ENCODE peak calls at places on chromosomes 11 and 22, in four cellular contexts. V is tibial artery; T is CD8-positive, alpha-beta T cell; O is lower lobe of right lung. E is an unnamed sample.

GRCh38 chr11:58493676-58494075 is 14.2 kb downstream of the OR5B21 start:
- DNase-seq in V (no peak), T (no peak), O (no peak), E (no peak)

GRCh38 chr11:76596652-76597051 is 73.9 kb downstream of the LRRC32 start:
- DNase-seq in V (no peak), T (no peak), O (no peak), E (no peak)

GRCh38 chr11:129968611-129969419 is 33.8 kb downstream of the PRDM10 start:
- DNase-seq in V (no peak), T (no peak), O (no peak), E (no peak)

GRCh38 chr22:47001288-47001687 is 238.8 kb downstream of the TBC1D22A start:
- DNase-seq in V (no peak), T (no peak), O (no peak), E (peak; percentile 59)

GRCh38 chr11:221539-221938 is 14.0 kb downstream of the RIC8A start:
- DNase-seq in V (no peak), T (no peak), O (no peak), E (no peak)

GRCh38 chr22:18000441-18001039 is 23.8 kb downstream of the MICAL3 start:
- DNase-seq in V (peak; percentile 69), T (no peak), O (no peak), E (peak; percentile 32)

GRCh38 chr22:43481528-43482309 is 69.9 kb downstream of the MPPED1 start:
- DNase-seq in V (no peak), T (no peak), O (no peak), E (peak; percentile 1)

GRCh38 chr11:61155312-61155711 is 5.9 kb downstream of the VPS37C start:
- DNase-seq in V (peak; percentile 16), T (no peak), O (no peak), E (no peak)

GRCh38 chr22:40463017-40463631 is 92.7 kb downstream of the SGSM3 start:
- DNase-seq in V (no peak), T (peak; percentile 39), O (no peak), E (peak; percentile 35)

GRCh38 chr11:14117632-14118031 is 155.1 kb downstream of the SPON1 start:
- DNase-seq in V (no peak), T (no peak), O (no peak), E (no peak)

GRCh38 chr11:45722144-45722543 is 56.7 kb upstream of the CHST1 start:
- DNase-seq in V (no peak), T (no peak), O (no peak), E (no peak)

GRCh38 chr11:123072279-123072678 is 10.3 kb upstream of the HSPA8 start:
- DNase-seq in V (no peak), T (no peak), O (no peak), E (no peak)

GRCh38 chr22:33492210-33492651 is 428.0 kb downstream of the LARGE1 start:
- DNase-seq in V (no peak), T (no peak), O (no peak), E (no peak)

GRCh38 chr11:119594639-119595249 is 134.3 kb downstream of the NECTIN1 start:
- DNase-seq in V (no peak), T (no peak), O (no peak), E (no peak)

GRCh38 chr22:32644252-32645100 is 157.0 kb upstream of the TIMP3 start:
- DNase-seq in V (peak; percentile 77), T (peak; percentile 10), O (peak; percentile 73), E (peak; percentile 81)

GRCh38 chr11:130527648-130528300 is 79.3 kb downstream of the ADAMTS15 start:
- DNase-seq in V (no peak), T (no peak), O (no peak), E (no peak)

GRCh38 chr22:31584804-31585160 is 77.2 kb downstream of the PISD start:
- DNase-seq in V (no peak), T (no peak), O (no peak), E (no peak)

GRCh38 chr11:104918113-104918824 is 20.0 kb upstream of the CASP12 start:
- DNase-seq in V (no peak), T (no peak), O (no peak), E (peak; percentile 39)

GRCh38 chr11:100778386-100778785 is 91.3 kb downstream of the ARHGAP42 start:
- DNase-seq in V (no peak), T (no peak), O (no peak), E (no peak)

GRCh38 chr11:61855939-61856730 is 28.0 kb downstream of the FADS2 start:
- DNase-seq in V (no peak), T (no peak), O (no peak), E (no peak)

GRCh38 chr11:64728757-64729365 is 5.9 kb upstream of the NRXN2 start:
- DNase-seq in V (no peak), T (no peak), O (no peak), E (no peak)

GRCh38 chr11:100789500-100789899 is 102.4 kb downstream of the ARHGAP42 start:
- DNase-seq in V (no peak), T (no peak), O (no peak), E (no peak)

GRCh38 chr11:45388472-45388871 is 102.3 kb upstream of the SYT13 start:
- DNase-seq in V (no peak), T (no peak), O (no peak), E (no peak)

GRCh38 chr22:36770116-36770945 is 5.6 kb downstream of the IFT27 start:
- DNase-seq in V (peak; percentile 59), T (no peak), O (no peak), E (no peak)

GRCh38 chr11:68689737-68690625 is 5.6 kb downstream of the GAL start:
- DNase-seq in V (no peak), T (no peak), O (no peak), E (no peak)

GRCh38 chr11:94539420-94539819 is 4.3 kb upstream of the FUT4 start:
- DNase-seq in V (no peak), T (no peak), O (no peak), E (no peak)

GRCh38 chr11:130197386-130198035 is 37.9 kb downstream of the ST14 start:
- DNase-seq in V (no peak), T (no peak), O (no peak), E (no peak)

GRCh38 chr22:41367680-41368542 is 13.8 kb upstream of the TEF start:
- DNase-seq in V (peak; percentile 86), T (no peak), O (peak; percentile 80), E (no peak)

GRCh38 chr11:65471410-65471762 is 27.5 kb upstream of the MALAT1 start:
- DNase-seq in V (peak; percentile 96), T (no peak), O (peak; percentile 85), E (no peak)

GRCh38 chr22:37484115-37485005 is 1.8 kb downstream of the MFNG start:
- DNase-seq in V (peak; percentile 85), T (peak; percentile 72), O (peak; percentile 95), E (peak; percentile 95)

GRCh38 chr22:40525250-40525884 is 111.2 kb downstream of the MRTFA start:
- DNase-seq in V (no peak), T (peak; percentile 65), O (peak; percentile 65), E (peak; percentile 78)

GRCh38 chr11:128653828-128654231 is 40.0 kb upstream of the FLI1 start:
- DNase-seq in V (peak; percentile 78), T (no peak), O (peak; percentile 79), E (no peak)

GRCh38 chr22:50469377-50470305 is 5.2 kb downstream of the SBF1 start:
- DNase-seq in V (no peak), T (peak; percentile 97), O (peak; percentile 82), E (peak; percentile 100)
- H3K4me1 ChIP-seq in V (peaks cover 5% of the 10 kb centered on the region), T (peaks cover 79% of the 10 kb centered on the region), O (peaks cover 54% of the 10 kb centered on the region), E (peaks cover 62% of the 10 kb centered on the region)

GRCh38 chr11:134244593-134244992 is 8.6 kb downstream of the THYN1 start:
- DNase-seq in V (no peak), T (no peak), O (no peak), E (no peak)
- H3K27me3 ChIP-seq in V (no peaks in the 10 kb centered on the region), T (no peaks in the 10 kb centered on the region), O (no peaks in the 10 kb centered on the region), E (no peaks in the 10 kb centered on the region)

DNA sequence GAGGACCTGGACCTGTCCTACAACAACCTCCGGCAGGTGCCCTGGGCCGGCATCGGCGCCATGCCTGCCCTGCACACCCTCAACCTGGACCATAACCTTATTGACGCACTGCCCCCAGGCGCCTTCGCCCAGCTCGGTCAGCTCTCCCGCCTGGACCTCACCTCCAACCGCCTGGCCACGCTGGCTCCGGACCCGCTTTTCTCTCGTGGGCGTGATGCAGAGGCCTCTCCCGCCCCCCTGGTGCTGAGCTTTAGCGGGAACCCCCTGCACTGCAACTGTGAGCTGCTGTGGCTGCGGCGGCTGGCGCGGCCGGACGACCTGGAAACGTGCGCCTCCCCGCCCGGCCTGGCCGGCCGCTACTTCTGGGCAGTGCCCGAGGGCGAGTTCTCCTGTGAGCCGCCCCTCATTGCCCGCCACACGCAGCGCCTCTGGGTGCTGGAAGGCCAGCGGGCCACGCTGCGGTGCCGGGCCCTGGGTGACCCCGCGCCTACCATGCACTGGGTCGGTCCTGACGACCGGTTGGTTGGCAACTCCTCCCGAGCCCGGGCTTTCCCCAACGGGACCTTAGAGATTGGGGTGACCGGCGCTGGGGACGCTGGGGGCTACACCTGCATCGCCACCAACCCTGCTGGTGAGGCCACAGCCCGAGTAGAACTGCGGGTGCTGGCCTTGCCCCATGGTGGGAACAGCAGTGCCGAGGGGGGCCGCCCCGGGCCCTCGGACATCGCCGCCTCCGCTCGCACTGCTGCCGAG is 1.5 kb downstream of the LRFN4 start:
- DNase-seq in V (no peak), T (no peak), O (no peak), E (no peak)
- H3K4me3 ChIP-seq in V (no peak overlapping the region), T (no peak overlapping the region), O (no peak overlapping the region), E (no peak overlapping the region)

DNA sequence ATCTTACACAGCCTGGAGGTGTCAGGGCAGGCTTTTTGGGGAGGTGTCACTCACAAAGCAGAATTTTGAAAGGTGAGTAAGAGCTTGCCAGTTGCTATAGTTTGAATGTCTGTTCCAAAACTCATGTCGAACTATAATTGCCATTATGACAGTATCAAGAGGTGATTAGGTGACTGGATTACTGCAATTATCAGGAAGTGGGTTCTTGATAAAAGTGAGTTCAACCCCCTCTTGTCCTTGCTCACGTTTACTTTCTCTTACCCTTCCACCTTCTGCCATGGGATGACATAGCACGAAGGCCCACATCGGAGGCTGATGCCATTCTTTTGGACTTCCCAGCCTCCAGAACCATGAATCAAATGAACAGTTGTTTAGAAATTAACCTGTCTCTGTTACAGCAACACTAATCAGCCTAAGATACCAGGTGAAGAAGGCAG is 4.7 kb upstream of the C11orf86 start:
- DNase-seq in V (no peak), T (no peak), O (no peak), E (no peak)
- H3K4me1 ChIP-seq in V (no peaks in the 10 kb centered on the region), T (no peaks in the 10 kb centered on the region), O (peaks cover 21% of the 10 kb centered on the region), E (no peaks in the 10 kb centered on the region)

GRCh38 chr11:71252434-71252781 is at the start of gene SHANK2:
- DNase-seq in V (no peak), T (no peak), O (peak; percentile 62), E (no peak)
- H3K27me3 ChIP-seq in V (peaks cover 5% of the 10 kb centered on the region), T (no peaks in the 10 kb centered on the region), O (peaks cover 54% of the 10 kb centered on the region), E (no peaks in the 10 kb centered on the region)

DNA sequence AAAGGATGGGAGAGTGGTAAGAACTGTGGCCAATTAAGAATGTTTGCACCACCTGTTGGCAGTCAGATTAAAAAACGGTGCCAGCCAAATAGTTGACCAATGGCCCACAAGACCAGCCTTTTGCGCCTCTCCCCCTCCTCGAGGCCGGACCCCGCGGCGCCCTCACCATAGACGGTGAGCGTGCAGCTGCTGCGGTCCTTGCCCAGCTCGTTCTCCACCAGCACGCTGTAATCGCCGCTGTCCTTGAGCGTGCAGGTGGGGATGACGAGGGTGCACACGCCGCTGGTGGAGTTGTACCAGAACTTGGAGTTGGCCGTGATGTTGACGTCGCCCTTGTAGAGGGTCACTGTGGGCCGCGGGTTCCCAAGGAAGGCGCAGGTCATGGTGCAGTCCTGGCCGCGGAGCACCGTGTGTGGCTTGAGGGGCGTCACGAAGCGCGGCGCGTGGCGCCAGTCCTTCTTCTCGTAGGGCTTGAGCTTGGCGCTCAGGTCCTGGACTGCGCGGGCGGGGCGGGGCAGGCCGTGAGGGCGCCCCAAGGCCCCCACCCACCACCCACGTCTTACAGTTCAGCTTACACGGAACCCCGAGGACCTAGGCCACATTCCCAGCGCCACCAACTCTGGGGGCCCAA is 7.2 kb downstream of the TMEM86A start:
- DNase-seq in V (peak; percentile 73), T (no peak), O (peak; percentile 73), E (peak; percentile 24)
- H3K4me3 ChIP-seq in V (peak overlapping the region; percentile 51), T (peak overlapping the region; percentile 53), O (peak overlapping the region; percentile 58), E (no peak overlapping the region)

E was measured in CD4-positive, CD25-positive, alpha-beta regulatory T cell.